ENCODE peak calls at places on chromosomes 13 and 19, in nine cellular contexts. V is stimulated activated CD4-positive, alpha-beta T cell treated with anti-CD3 and anti-CD28 coated beads, TNF-alpha, amount 100 ng/mL, for 48 hours; Z is left colon; T is stimulated activated naive B cell treated with anti-CD40 and anti-IgM and Interleukin-4, amounts not matched to agents 10 μg/mL and 1 μg/mL and 100 μg/mL, for 72 hours; G is T follicular helper cell; K is GM13977; U is dorsolateral prefrontal cortex; M is tibial artery; B is activated CD4-positive, alpha-beta T cell treated with anti-CD3 and anti-CD28 coated beads for 24 hours. P is an unnamed sample.

GRCh38 chr19:52234406-52234805 is 35.0 kb upstream of the ZNF766 start:
- DNase-seq in V (no peak), Z (no peak), T (no peak), G (no peak), K (no peak), U (no peak), M (no peak), B (no peak), P (no peak)

GRCh38 chr13:75299206-75299605 is 182.8 kb downstream of the TBC1D4 start:
- DNase-seq in V (no peak), Z (no peak), T (no peak), G (no peak), K (no peak), U (no peak), M (no peak), B (no peak), P (no peak)

GRCh38 chr19:8487137-8487851 is 15.1 kb downstream of the PRAM1 start:
- DNase-seq in V (peak; percentile 69), Z (no peak), T (no peak), G (peak; percentile 35), K (no peak), U (no peak), M (no peak), B (no peak), P (no peak)

GRCh38 chr19:1767464-1767933 is 14.2 kb downstream of the ONECUT3 start:
- DNase-seq in V (no peak), Z (peak; percentile 45), T (no peak), G (peak; percentile 36), K (peak; percentile 92), U (peak; percentile 66), M (no peak), B (peak; percentile 44), P (no peak)

GRCh38 chr13:112712451-112712881 is 22.6 kb downstream of the ATP11A start:
- DNase-seq in V (no peak), Z (no peak), T (no peak), G (no peak), K (no peak), U (peak; percentile 29), M (no peak), B (no peak), P (no peak)

GRCh38 chr19:17933414-17934129 is 757 bp downstream of the CCDC124 start:
- DNase-seq in V (no peak), Z (no peak), T (no peak), G (no peak), K (peak; percentile 9), U (no peak), M (no peak), B (no peak), P (no peak)

GRCh38 chr19:50896591-50897190 is 14.5 kb downstream of the KLK4 start:
- DNase-seq in V (no peak), Z (no peak), T (peak; percentile 84), G (no peak), K (peak; percentile 85), U (no peak), M (peak; percentile 58), B (no peak), P (no peak)

GRCh38 chr19:3132971-3133792 is 2.7 kb upstream of the GNA15 start:
- DNase-seq in V (peak; percentile 81), Z (peak; percentile 47), T (peak; percentile 78), G (peak; percentile 69), K (peak; percentile 82), U (no peak), M (peak; percentile 66), B (peak; percentile 75), P (no peak)

GRCh38 chr19:10430505-10431253 is 10.3 kb downstream of the PDE4A start:
- DNase-seq in V (no peak), Z (peak; percentile 78), T (no peak), G (no peak), K (peak; percentile 86), U (no peak), M (peak; percentile 83), B (no peak), P (no peak)

GRCh38 chr13:20414475-20415287 is 111.0 kb downstream of the CRYL1 start:
- DNase-seq in V (no peak), Z (peak; percentile 33), T (no peak), G (no peak), K (no peak), U (no peak), M (no peak), B (no peak), P (no peak)

GRCh38 chr13:29676941-29677452 is 81.5 kb upstream of the SLC7A1 start:
- DNase-seq in V (no peak), Z (peak; percentile 23), T (no peak), G (no peak), K (no peak), U (no peak), M (no peak), B (no peak), P (no peak)

GRCh38 chr19:51000981-51001380 is 423 bp downstream of the KLK8 start:
- DNase-seq in V (no peak), Z (no peak), T (no peak), G (no peak), K (no peak), U (no peak), M (no peak), B (no peak), P (no peak)

GRCh38 chr19:10290439-10290875 is 705 bp downstream of the ICAM5 start:
- DNase-seq in V (no peak), Z (no peak), T (no peak), G (no peak), K (no peak), U (no peak), M (no peak), B (no peak), P (no peak)

GRCh38 chr13:110716235-110716505 is 2.7 kb downstream of the ING1 start:
- DNase-seq in V (no peak), Z (peak; percentile 67), T (peak; percentile 5), G (no peak), K (no peak), U (no peak), M (peak; percentile 83), B (no peak), P (no peak)

GRCh38 chr19:29519931-29520330 is 5.9 kb upstream of the VSTM2B start:
- DNase-seq in V (no peak), Z (no peak), T (no peak), G (no peak), K (no peak), U (no peak), M (no peak), B (no peak), P (no peak)

GRCh38 chr13:112859817-112860190 is 109.2 kb upstream of the MCF2L start:
- DNase-seq in V (no peak), Z (no peak), T (peak; percentile 15), G (no peak), K (no peak), U (no peak), M (no peak), B (no peak), P (no peak)

GRCh38 chr13:108190897-108191296 is 24.4 kb downstream of the LIG4 start:
- DNase-seq in V (no peak), Z (no peak), T (no peak), G (no peak), K (no peak), U (no peak), M (no peak), B (no peak), P (no peak)

GRCh38 chr13:66778461-66778860 is 451.7 kb downstream of the PCDH9 start:
- DNase-seq in V (no peak), Z (no peak), T (no peak), G (no peak), K (no peak), U (no peak), M (no peak), B (no peak), P (no peak)

GRCh38 chr13:37442996-37443395 is 155.6 kb downstream of the POSTN start:
- DNase-seq in V (no peak), Z (no peak), T (no peak), G (no peak), K (no peak), U (no peak), M (no peak), B (no peak), P (no peak)

GRCh38 chr13:95115525-95115924 is 185.7 kb downstream of the ABCC4 start:
- DNase-seq in V (no peak), Z (peak; percentile 8), T (no peak), G (no peak), K (no peak), U (no peak), M (no peak), B (no peak), P (no peak)

GRCh38 chr13:78589206-78589605 is 14.1 kb downstream of the POU4F1 start:
- DNase-seq in V (no peak), Z (peak; percentile 44), T (no peak), G (no peak), K (peak; percentile 44), U (no peak), M (no peak), B (no peak), P (no peak)

GRCh38 chr19:15283141-15283885 is 49.0 kb downstream of the BRD4 start:
- DNase-seq in V (no peak), Z (no peak), T (no peak), G (no peak), K (no peak), U (no peak), M (peak; percentile 77), B (no peak), P (no peak)

GRCh38 chr13:77492982-77493381 is 42.5 kb upstream of the SCEL start:
- DNase-seq in V (no peak), Z (no peak), T (no peak), G (no peak), K (no peak), U (no peak), M (no peak), B (no peak), P (no peak)

GRCh38 chr19:41136636-41137035 is 22.4 kb downstream of the CYP2F1 start:
- DNase-seq in V (no peak), Z (no peak), T (no peak), G (no peak), K (no peak), U (no peak), M (no peak), B (no peak), P (no peak)

GRCh38 chr19:10116085-10116865 is 3.4 kb downstream of the EIF3G start:
- DNase-seq in V (no peak), Z (no peak), T (no peak), G (no peak), K (no peak), U (no peak), M (no peak), B (no peak), P (no peak)

GRCh38 chr19:43687660-43687997 is 17.7 kb upstream of the PLAUR start:
- DNase-seq in V (no peak), Z (no peak), T (no peak), G (no peak), K (no peak), U (peak; percentile 71), M (no peak), B (no peak), P (no peak)

GRCh38 chr13:76965759-76966421 is 17.6 kb downstream of the ACOD1 start:
- DNase-seq in V (no peak), Z (peak; percentile 27), T (no peak), G (no peak), K (no peak), U (no peak), M (peak; percentile 73), B (no peak), P (no peak)

GRCh38 chr19:46411088-46412033 is 2.0 kb downstream of the CCDC8 start:
- DNase-seq in V (no peak), Z (no peak), T (no peak), G (no peak), K (no peak), U (no peak), M (no peak), B (no peak), P (no peak)

GRCh38 chr13:110528371-110528770 is 33.2 kb downstream of the RAB20 start:
- DNase-seq in V (no peak), Z (no peak), T (no peak), G (no peak), K (no peak), U (no peak), M (peak; percentile 83), B (no peak), P (no peak)

GRCh38 chr13:31093145-31093885 is 68.4 kb downstream of the HSPH1 start:
- DNase-seq in V (no peak), Z (no peak), T (no peak), G (no peak), K (no peak), U (no peak), M (no peak), B (no peak), P (no peak)

GRCh38 chr19:39544201-39544903 is 4.4 kb upstream of the EID2 start:
- DNase-seq in V (no peak), Z (no peak), T (no peak), G (no peak), K (no peak), U (no peak), M (no peak), B (no peak), P (no peak)